ENCODE peak calls at places on chromosomes 4 and X, in four cellular contexts. One of them, this sample, is unnamed.

GRCh38 chr4:33162122-33162521 is 2442.0 kb downstream of the PCDH7 start:
- DNase-seq in suprapubic skin: no peak
- DNase-seq in K562: no peak
- DNase-seq in Peyer's patch: no peak
- DNase-seq in this sample: no peak

GRCh38 chr4:103018391-103019318 is 850 bp downstream of the SLC9B1 start:
- DNase-seq in suprapubic skin: no peak
- DNase-seq in K562: peak
- DNase-seq in Peyer's patch: no peak
- DNase-seq in this sample: peak

GRCh38 chrX:2769615-2770014 is 17.8 kb downstream of the XG start:
- DNase-seq in suprapubic skin: no peak
- DNase-seq in K562: no peak
- DNase-seq in Peyer's patch: no peak
- DNase-seq in this sample: no peak

GRCh38 chrX:136397001-136397400 is 90.7 kb upstream of the BRS3 start:
- DNase-seq in suprapubic skin: no peak
- DNase-seq in K562: no peak
- DNase-seq in Peyer's patch: no peak
- DNase-seq in this sample: peak

GRCh38 chr4:173545440-173545839 is 15.4 kb upstream of the HAND2 start:
- DNase-seq in suprapubic skin: no peak
- DNase-seq in K562: no peak
- DNase-seq in Peyer's patch: no peak
- DNase-seq in this sample: no peak

GRCh38 chr4:101393256-101393655 is 45.9 kb upstream of the PPP3CA start:
- DNase-seq in suprapubic skin: no peak
- DNase-seq in K562: no peak
- DNase-seq in Peyer's patch: peak
- DNase-seq in this sample: no peak

GRCh38 chr4:146545102-146545501 is 23.4 kb upstream of the SLC10A7 start:
- DNase-seq in suprapubic skin: no peak
- DNase-seq in K562: peak
- DNase-seq in Peyer's patch: no peak
- DNase-seq in this sample: peak

GRCh38 chr4:104975617-104976016 is 171.1 kb upstream of the TET2 start:
- DNase-seq in suprapubic skin: no peak
- DNase-seq in K562: no peak
- DNase-seq in Peyer's patch: no peak
- DNase-seq in this sample: no peak

GRCh38 chrX:28851871-28852270 is 264.6 kb downstream of the IL1RAPL1 start:
- DNase-seq in suprapubic skin: no peak
- DNase-seq in K562: no peak
- DNase-seq in Peyer's patch: no peak
- DNase-seq in this sample: no peak

GRCh38 chrX:153628129-153628528 is 18.9 kb upstream of the DUSP9 start:
- DNase-seq in suprapubic skin: peak
- DNase-seq in K562: no peak
- DNase-seq in Peyer's patch: no peak
- DNase-seq in this sample: no peak

GRCh38 chr4:39134674-39135073 is 47.7 kb upstream of the WDR19 start:
- DNase-seq in suprapubic skin: no peak
- DNase-seq in K562: no peak
- DNase-seq in Peyer's patch: no peak
- DNase-seq in this sample: no peak

GRCh38 chrX:132041016-132041415 is 17.9 kb downstream of the STK26 start:
- DNase-seq in suprapubic skin: no peak
- DNase-seq in K562: no peak
- DNase-seq in Peyer's patch: no peak
- DNase-seq in this sample: no peak

GRCh38 chrX:55210931-55211677 is 9.0 kb upstream of the PAGE5 start:
- DNase-seq in suprapubic skin: no peak
- DNase-seq in K562: no peak
- DNase-seq in Peyer's patch: no peak
- DNase-seq in this sample: no peak

GRCh38 chrX:154399527-154400368 is 1.6 kb downstream of the RPL10 start:
- DNase-seq in suprapubic skin: no peak
- DNase-seq in K562: peak
- DNase-seq in Peyer's patch: no peak
- DNase-seq in this sample: no peak

GRCh38 chr4:153816542-153816941 is 27.7 kb upstream of the SFRP2 start:
- DNase-seq in suprapubic skin: no peak
- DNase-seq in K562: no peak
- DNase-seq in Peyer's patch: no peak
- DNase-seq in this sample: no peak

GRCh38 chr4:140841186-140841585 is 85.0 kb upstream of the TBC1D9 start:
- DNase-seq in suprapubic skin: no peak
- DNase-seq in K562: no peak
- DNase-seq in Peyer's patch: no peak
- DNase-seq in this sample: no peak
- H3K4me3 ChIP-seq in suprapubic skin: no peak
- H3K4me3 ChIP-seq in K562: no peak
- H3K4me3 ChIP-seq in Peyer's patch: no peak
- H3K4me3 ChIP-seq in this sample: no peak

DNA sequence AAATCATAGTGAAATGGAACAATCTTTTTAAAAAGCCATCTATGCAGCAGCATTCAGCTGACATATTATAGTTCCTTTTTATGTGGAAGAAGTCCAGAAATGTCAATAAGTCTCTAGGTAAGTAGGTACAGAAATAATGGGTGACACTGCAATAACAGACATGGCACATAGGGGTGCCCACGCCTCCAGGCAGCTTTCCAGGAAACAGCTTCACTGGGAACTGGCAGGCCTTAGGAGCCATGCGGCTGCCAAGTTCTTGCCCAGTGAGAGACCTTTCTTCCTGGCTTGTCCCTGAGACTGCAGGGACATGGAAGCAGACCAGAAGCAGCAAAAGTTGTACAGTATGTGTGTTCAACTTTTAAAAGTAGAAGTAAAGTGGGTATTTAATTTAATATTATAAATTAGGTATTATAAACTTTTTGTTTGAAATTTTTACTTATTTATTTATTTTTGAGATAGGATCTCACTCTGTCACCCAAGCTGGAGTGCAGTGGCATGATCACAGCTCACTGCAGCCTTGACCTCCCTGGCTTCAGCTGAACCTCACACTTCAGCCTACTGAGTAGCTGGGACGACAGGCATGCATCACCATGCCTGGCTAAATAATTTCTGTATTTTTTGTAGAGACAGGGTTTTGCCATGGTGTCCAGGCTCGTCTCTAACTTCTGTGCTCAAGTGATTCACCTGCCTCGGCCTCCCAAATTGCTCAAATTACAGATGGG is 12.1 kb upstream of the ETNPPL start:
- DNase-seq in suprapubic skin: no peak
- DNase-seq in K562: no peak
- DNase-seq in Peyer's patch: no peak
- DNase-seq in this sample: no peak
- TF ChIP-seq CTCF in suprapubic skin: no peak
- TF ChIP-seq CTCF in K562: no peak
- TF ChIP-seq CTCF in Peyer's patch: no peak
- TF ChIP-seq CTCF in this sample: no peak

GRCh38 chrX:41332988-41333743 is 796 bp upstream of the DDX3X start:
- DNase-seq in suprapubic skin: peak
- DNase-seq in K562: peak
- DNase-seq in Peyer's patch: peak
- DNase-seq in this sample: peak
- TF ChIP-seq POLR2A in suprapubic skin: no peak
- TF ChIP-seq POLR2A in K562: peak
- TF ChIP-seq POLR2A in Peyer's patch: peak
- TF ChIP-seq POLR2A in this sample: peak

DNA sequence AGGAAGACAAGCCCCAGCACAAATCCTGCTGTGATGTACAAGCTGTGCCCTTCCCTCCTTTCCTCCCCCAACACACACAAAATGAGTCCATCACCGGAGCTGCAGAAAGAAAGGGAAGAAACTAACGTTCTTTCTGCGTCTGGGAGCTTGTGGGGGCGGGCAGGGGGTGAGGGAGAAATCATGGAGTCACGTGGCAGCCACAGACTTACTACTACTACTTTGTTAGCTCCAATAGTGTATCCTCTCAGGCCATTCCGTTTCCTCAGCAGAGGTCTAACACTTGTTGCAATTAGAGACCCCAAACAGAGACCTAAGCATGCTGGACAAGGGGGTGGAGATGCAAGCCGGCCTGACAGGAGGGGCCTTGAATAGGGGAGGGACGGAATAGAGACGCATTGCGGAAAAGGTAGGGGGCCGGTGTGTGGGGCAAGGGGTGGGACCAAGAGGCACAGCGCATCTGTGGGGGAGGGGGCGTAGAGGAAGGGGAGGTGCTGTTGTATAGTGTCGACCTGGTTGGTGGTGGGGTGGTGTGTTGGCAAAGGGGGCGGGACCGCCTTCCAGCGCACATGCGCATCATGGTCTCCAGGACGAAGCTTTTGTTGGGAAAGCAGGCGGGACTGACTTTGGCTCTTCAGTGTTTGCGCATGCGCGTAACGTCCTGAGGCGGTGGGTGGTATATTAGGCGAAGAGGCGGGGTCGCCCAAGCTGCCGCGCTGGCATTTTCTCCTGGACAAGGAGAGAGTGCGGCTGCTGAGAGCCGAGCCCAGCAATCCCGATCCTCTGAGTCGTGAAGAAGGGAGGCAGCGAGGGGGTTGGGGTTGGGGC is at the start of gene MAGED1:
- DNase-seq in suprapubic skin: peak
- DNase-seq in K562: no peak
- DNase-seq in Peyer's patch: peak
- DNase-seq in this sample: peak
- H3K4me3 ChIP-seq in suprapubic skin: peak
- H3K4me3 ChIP-seq in K562: no peak
- H3K4me3 ChIP-seq in Peyer's patch: peak
- H3K4me3 ChIP-seq in this sample: peak

GRCh38 chrX:68455151-68455510 is 21.8 kb upstream of the OPHN1 start:
- DNase-seq in suprapubic skin: no peak
- DNase-seq in K562: no peak
- DNase-seq in Peyer's patch: no peak
- DNase-seq in this sample: no peak

GRCh38 chrX:68454476-68455150 is 21.3 kb upstream of the OPHN1 start:
- DNase-seq in suprapubic skin: no peak
- DNase-seq in K562: no peak
- DNase-seq in Peyer's patch: no peak
- DNase-seq in this sample: no peak
- TF ChIP-seq CTCF in suprapubic skin: no peak
- TF ChIP-seq CTCF in K562: no peak
- TF ChIP-seq CTCF in Peyer's patch: no peak
- TF ChIP-seq CTCF in this sample: no peak

DNA sequence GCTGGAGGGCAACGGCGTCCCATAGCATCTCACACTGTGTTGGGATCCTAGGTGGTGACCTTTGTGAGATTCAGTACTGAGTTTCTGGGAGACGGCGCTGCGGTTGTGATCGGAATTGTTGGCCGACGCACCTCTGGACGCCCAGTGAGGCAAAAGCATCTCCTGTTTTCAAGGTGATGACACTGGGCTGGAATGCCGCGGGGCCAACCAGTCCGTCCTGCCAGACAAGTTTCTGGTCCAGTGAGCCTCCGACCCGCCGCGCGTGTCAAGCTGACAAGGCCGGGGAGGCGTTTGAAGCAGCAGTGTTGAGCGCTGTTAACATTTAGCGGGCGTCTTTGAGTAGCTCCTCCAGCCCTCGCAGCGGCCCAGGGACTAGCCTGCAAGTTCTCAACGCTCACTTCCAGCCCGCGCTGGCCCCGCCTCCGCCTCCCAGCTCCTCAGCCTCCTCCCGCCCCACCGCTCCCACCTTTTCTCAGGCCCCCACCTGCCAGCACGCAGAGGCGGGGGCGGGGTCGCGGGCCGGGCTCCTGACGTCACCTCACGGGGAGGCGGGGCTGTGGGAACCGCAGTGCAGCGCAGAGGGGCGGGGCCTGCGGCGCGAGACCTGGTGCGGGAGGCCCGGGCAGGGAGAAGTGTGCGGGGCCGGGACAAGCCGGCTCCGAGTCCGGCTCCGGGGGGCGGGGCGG is 482 bp upstream of the CDS1 start:
- DNase-seq in suprapubic skin: peak
- DNase-seq in K562: peak
- DNase-seq in Peyer's patch: peak
- DNase-seq in this sample: peak
- TF ChIP-seq POLR2A in suprapubic skin: no peak
- TF ChIP-seq POLR2A in K562: no peak
- TF ChIP-seq POLR2A in Peyer's patch: peak
- TF ChIP-seq POLR2A in this sample: no peak

DNA sequence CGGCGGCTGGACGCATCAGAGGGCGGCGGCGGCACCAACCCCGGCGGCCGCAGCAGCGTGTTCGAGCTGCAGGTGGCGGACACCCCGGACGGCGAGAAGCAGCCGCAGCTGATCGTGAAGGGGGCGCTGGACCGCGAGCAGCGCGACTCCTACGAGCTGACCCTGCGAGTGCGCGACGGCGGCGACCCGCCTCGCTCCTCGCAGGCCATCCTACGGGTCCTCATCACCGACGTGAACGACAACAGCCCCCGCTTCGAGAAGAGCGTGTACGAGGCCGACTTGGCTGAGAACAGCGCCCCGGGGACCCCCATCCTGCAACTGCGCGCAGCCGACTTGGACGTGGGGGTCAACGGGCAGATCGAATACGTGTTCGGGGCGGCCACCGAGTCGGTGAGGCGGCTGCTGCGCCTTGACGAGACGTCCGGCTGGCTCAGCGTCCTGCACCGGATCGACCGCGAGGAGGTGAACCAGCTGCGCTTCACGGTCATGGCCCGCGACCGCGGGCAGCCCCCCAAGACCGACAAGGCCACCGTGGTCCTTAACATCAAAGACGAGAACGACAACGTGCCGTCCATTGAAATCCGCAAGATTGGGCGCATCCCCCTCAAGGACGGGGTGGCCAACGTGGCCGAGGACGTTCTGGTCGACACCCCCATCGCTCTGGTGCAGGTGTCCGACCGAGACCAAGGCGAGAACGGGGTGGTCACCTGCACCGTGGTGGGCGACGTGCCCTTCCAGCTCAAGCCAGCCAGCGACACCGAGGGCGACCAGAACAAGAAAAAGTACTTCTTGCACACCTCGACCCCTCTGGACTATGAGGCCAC is 2.1 kb downstream of the PCDH7 start:
- DNase-seq in suprapubic skin: no peak
- DNase-seq in K562: no peak
- DNase-seq in Peyer's patch: no peak
- DNase-seq in this sample: no peak
- H3K4me3 ChIP-seq in suprapubic skin: peak
- H3K4me3 ChIP-seq in K562: no peak
- H3K4me3 ChIP-seq in Peyer's patch: peak
- H3K4me3 ChIP-seq in this sample: no peak